ENCODE peak calls at places on chromosomes 12 and 14, in five cellular contexts. F is GM04504, Z is cardiac muscle cell, B is breast epithelium, H is astrocyte of the hippocampus. R is an unnamed sample.

GRCh38 chr12:42094277-42094676 is 50.4 kb downstream of the GXYLT1 start:
- DNase-seq in F (peak), H (peak), B (no peak), Z (peak), R (no peak)

GRCh38 chr14:65228436-65228835 is 126.1 kb upstream of the MAX start:
- DNase-seq in H (no peak), B (no peak), F (no peak), Z (no peak), R (no peak)

GRCh38 chr12:90290980-90291975 is 582.6 kb upstream of the ATP2B1 start:
- DNase-seq in Z (peak), B (no peak), H (peak), F (no peak), R (no peak)

GRCh38 chr14:103748539-103748867 is 32.9 kb downstream of the ZFYVE21 start:
- DNase-seq in Z (no peak), H (no peak), F (no peak), B (no peak), R (no peak)

GRCh38 chr12:25769076-25769945 is 189.2 kb upstream of the RASSF8 start:
- DNase-seq in Z (peak), F (peak), B (no peak), H (peak), R (no peak)

GRCh38 chr12:26319511-26319910 is 124.1 kb downstream of the SSPN start:
- DNase-seq in H (peak), B (peak), Z (peak), F (peak), R (no peak)

GRCh38 chr14:64954491-64955240 is 12.1 kb upstream of the GPX2 start:
- DNase-seq in F (no peak), Z (no peak), H (no peak), B (no peak), R (no peak)

GRCh38 chr14:104977681-104978647 is at the start of gene AHNAK2:
- DNase-seq in Z (peak), H (peak), F (no peak), B (no peak), R (peak)

GRCh38 chr12:131042848-131043245 is 89.1 kb downstream of the ADGRD1 start:
- DNase-seq in Z (no peak), B (no peak), F (no peak), H (no peak), R (no peak)

GRCh38 chr12:101945361-101946232 is 68.2 kb downstream of the DRAM1 start:
- DNase-seq in B (no peak), Z (peak), H (no peak), F (peak), R (no peak)

GRCh38 chr14:54278665-54279295 is 118.0 kb upstream of the CDKN3 start:
- DNase-seq in F (no peak), H (no peak), B (no peak), Z (no peak), R (no peak)

GRCh38 chr12:129607293-129607692 is 296.5 kb downstream of the TMEM132D start:
- DNase-seq in F (no peak), B (no peak), H (peak), Z (no peak), R (no peak)

GRCh38 chr14:77195766-77196165 is 14.2 kb downstream of the TMEM63C start:
- DNase-seq in H (no peak), B (no peak), Z (no peak), F (no peak), R (no peak)

GRCh38 chr12:1797011-1797901 is 23.1 kb upstream of the LRTM2 start:
- DNase-seq in F (no peak), Z (peak), B (no peak), H (no peak), R (peak)

GRCh38 chr12:56230449-56231183 is 765 bp downstream of the SLC39A5 start:
- DNase-seq in Z (no peak), B (no peak), H (no peak), F (no peak), R (no peak)

GRCh38 chr14:101737414-101738367 is 23.8 kb upstream of the PPP2R5C start:
- DNase-seq in Z (no peak), F (no peak), H (no peak), B (no peak), R (no peak)

GRCh38 chr12:73106296-73106695 is 834.1 kb downstream of the TRHDE start:
- DNase-seq in F (no peak), Z (no peak), B (no peak), H (no peak), R (no peak)

GRCh38 chr14:105926415-105927093 is 400.2 kb downstream of the TMEM121 start:
- DNase-seq in H (no peak), B (no peak), Z (no peak), F (no peak), R (peak)

GRCh38 chr14:50260511-50260910 is 29.1 kb upstream of the SOS2 start:
- DNase-seq in B (no peak), H (peak), F (peak), Z (peak), R (no peak)